ENCODE peak calls at places on chromosome 20, in five cellular contexts. One of them, this sample, is unnamed.

GRCh38 chr20:45969712-45970634 is 2.0 kb downstream of the ZNF335 start:
- DNase-seq in brain microvascular endothelial cell: peak
- DNase-seq in left lung: no peak
- DNase-seq in neural crest cell: no peak
- DNase-seq in AG04450: peak
- DNase-seq in this sample: peak

GRCh38 chr20:13389115-13389514 is 168.0 kb downstream of the ISM1 start:
- DNase-seq in left lung: no peak
- DNase-seq in AG04450: no peak
- DNase-seq in neural crest cell: no peak
- DNase-seq in brain microvascular endothelial cell: no peak
- DNase-seq in this sample: no peak

GRCh38 chr20:3162080-3162611 is 2.5 kb upstream of the FASTKD5 start:
- DNase-seq in brain microvascular endothelial cell: no peak
- DNase-seq in left lung: no peak
- DNase-seq in neural crest cell: no peak
- DNase-seq in AG04450: no peak
- DNase-seq in this sample: no peak

GRCh38 chr20:57079016-57080005 is 187.1 kb downstream of the BMP7 start:
- DNase-seq in neural crest cell: no peak
- DNase-seq in left lung: no peak
- DNase-seq in brain microvascular endothelial cell: no peak
- DNase-seq in AG04450: no peak
- DNase-seq in this sample: no peak

GRCh38 chr20:23143098-23143497 is 57.0 kb upstream of the CD93 start:
- DNase-seq in neural crest cell: no peak
- DNase-seq in brain microvascular endothelial cell: peak
- DNase-seq in AG04450: no peak
- DNase-seq in left lung: peak
- DNase-seq in this sample: peak

GRCh38 chr20:64256282-64256947 is 867 bp downstream of the PCMTD2 start:
- DNase-seq in neural crest cell: no peak
- DNase-seq in left lung: no peak
- DNase-seq in brain microvascular endothelial cell: no peak
- DNase-seq in AG04450: no peak
- DNase-seq in this sample: no peak

GRCh38 chr20:49579874-49580817 is 12.2 kb upstream of the PTGIS start:
- DNase-seq in AG04450: peak
- DNase-seq in left lung: no peak
- DNase-seq in neural crest cell: no peak
- DNase-seq in brain microvascular endothelial cell: peak
- DNase-seq in this sample: no peak

GRCh38 chr20:6863798-6864201 is 96.3 kb downstream of the BMP2 start:
- DNase-seq in AG04450: no peak
- DNase-seq in brain microvascular endothelial cell: no peak
- DNase-seq in left lung: no peak
- DNase-seq in neural crest cell: no peak
- DNase-seq in this sample: no peak

GRCh38 chr20:37734228-37734980 is 40.6 kb downstream of the CTNNBL1 start:
- DNase-seq in AG04450: no peak
- DNase-seq in brain microvascular endothelial cell: peak
- DNase-seq in left lung: no peak
- DNase-seq in neural crest cell: no peak
- DNase-seq in this sample: no peak

GRCh38 chr20:50642288-50642803 is 49.0 kb downstream of the RIPOR3 start:
- DNase-seq in AG04450: no peak
- DNase-seq in brain microvascular endothelial cell: no peak
- DNase-seq in left lung: no peak
- DNase-seq in neural crest cell: no peak
- DNase-seq in this sample: no peak

GRCh38 chr20:60078351-60079250 is 120.4 kb downstream of the CDH26 start:
- DNase-seq in brain microvascular endothelial cell: no peak
- DNase-seq in left lung: no peak
- DNase-seq in AG04450: no peak
- DNase-seq in neural crest cell: no peak
- DNase-seq in this sample: peak

GRCh38 chr20:50190251-50191064 is at the start of gene CEBPB:
- DNase-seq in left lung: peak
- DNase-seq in brain microvascular endothelial cell: peak
- DNase-seq in AG04450: peak
- DNase-seq in neural crest cell: peak
- DNase-seq in this sample: peak

GRCh38 chr20:33059136-33059535 is 5.4 kb downstream of the BPIFB3 start:
- DNase-seq in AG04450: no peak
- DNase-seq in neural crest cell: no peak
- DNase-seq in brain microvascular endothelial cell: no peak
- DNase-seq in left lung: no peak
- DNase-seq in this sample: no peak

GRCh38 chr20:50574108-50574507 is 63.9 kb downstream of the PTPN1 start:
- DNase-seq in left lung: no peak
- DNase-seq in AG04450: no peak
- DNase-seq in brain microvascular endothelial cell: no peak
- DNase-seq in neural crest cell: no peak
- DNase-seq in this sample: no peak

GRCh38 chr20:48335421-48336090 is 492.2 kb downstream of the PREX1 start:
- DNase-seq in neural crest cell: no peak
- DNase-seq in AG04450: no peak
- DNase-seq in brain microvascular endothelial cell: no peak
- DNase-seq in left lung: no peak
- DNase-seq in this sample: no peak

GRCh38 chr20:47024461-47024937 is 129.9 kb downstream of the EYA2 start:
- DNase-seq in neural crest cell: no peak
- DNase-seq in brain microvascular endothelial cell: no peak
- DNase-seq in AG04450: peak
- DNase-seq in left lung: no peak
- DNase-seq in this sample: no peak

GRCh38 chr20:57086066-57086465 is 180.4 kb downstream of the BMP7 start:
- DNase-seq in neural crest cell: no peak
- DNase-seq in brain microvascular endothelial cell: no peak
- DNase-seq in left lung: no peak
- DNase-seq in AG04450: no peak
- DNase-seq in this sample: no peak

GRCh38 chr20:63968136-63968927 is 1.4 kb downstream of the ZNF512B start:
- DNase-seq in left lung: no peak
- DNase-seq in brain microvascular endothelial cell: no peak
- DNase-seq in neural crest cell: no peak
- DNase-seq in AG04450: no peak
- DNase-seq in this sample: peak

GRCh38 chr20:38226553-38226952 is 34.0 kb downstream of the KIAA1755 start:
- DNase-seq in neural crest cell: no peak
- DNase-seq in brain microvascular endothelial cell: no peak
- DNase-seq in AG04450: no peak
- DNase-seq in left lung: peak
- DNase-seq in this sample: no peak

GRCh38 chr20:884983-885952 is 30.9 kb downstream of the ANGPT4 start:
- DNase-seq in left lung: peak
- DNase-seq in neural crest cell: peak
- DNase-seq in AG04450: no peak
- DNase-seq in brain microvascular endothelial cell: peak
- DNase-seq in this sample: peak

GRCh38 chr20:23161968-23162696 is 76.0 kb upstream of the CD93 start:
- DNase-seq in AG04450: no peak
- DNase-seq in brain microvascular endothelial cell: peak
- DNase-seq in left lung: peak
- DNase-seq in neural crest cell: no peak
- DNase-seq in this sample: no peak

GRCh38 chr20:52191132-52191435 is 495 bp downstream of the ZFP64 start:
- DNase-seq in left lung: peak
- DNase-seq in AG04450: no peak
- DNase-seq in neural crest cell: no peak
- DNase-seq in brain microvascular endothelial cell: no peak
- DNase-seq in this sample: no peak

GRCh38 chr20:18443841-18444240 is 23.0 kb downstream of the DZANK1 start:
- DNase-seq in brain microvascular endothelial cell: no peak
- DNase-seq in left lung: no peak
- DNase-seq in neural crest cell: no peak
- DNase-seq in AG04450: no peak
- DNase-seq in this sample: no peak

GRCh38 chr20:48282591-48283228 is 497.4 kb upstream of the SULF2 start:
- DNase-seq in brain microvascular endothelial cell: no peak
- DNase-seq in neural crest cell: no peak
- DNase-seq in AG04450: no peak
- DNase-seq in left lung: no peak
- DNase-seq in this sample: peak

GRCh38 chr20:59743767-59744485 is 139.6 kb downstream of the PHACTR3 start:
- DNase-seq in neural crest cell: no peak
- DNase-seq in left lung: no peak
- DNase-seq in AG04450: no peak
- DNase-seq in brain microvascular endothelial cell: no peak
- DNase-seq in this sample: peak

GRCh38 chr20:55415567-55416142 is 589.7 kb downstream of the CBLN4 start:
- DNase-seq in brain microvascular endothelial cell: no peak
- DNase-seq in left lung: no peak
- DNase-seq in neural crest cell: no peak
- DNase-seq in AG04450: no peak
- DNase-seq in this sample: peak

GRCh38 chr20:46172961-46173536 is 54.9 kb downstream of the CD40 start:
- DNase-seq in neural crest cell: no peak
- DNase-seq in AG04450: no peak
- DNase-seq in brain microvascular endothelial cell: no peak
- DNase-seq in left lung: no peak
- DNase-seq in this sample: no peak

GRCh38 chr20:54108394-54108643 is 37.9 kb upstream of the BCAS1 start:
- DNase-seq in AG04450: no peak
- DNase-seq in left lung: no peak
- DNase-seq in neural crest cell: no peak
- DNase-seq in brain microvascular endothelial cell: no peak
- DNase-seq in this sample: no peak
- TF ChIP-seq CTCF in AG04450: no peak
- TF ChIP-seq CTCF in left lung: no peak
- TF ChIP-seq CTCF in neural crest cell: no peak
- TF ChIP-seq CTCF in brain microvascular endothelial cell: no peak
- TF ChIP-seq CTCF in this sample: no peak

GRCh38 chr20:53750827-53751393 is 157.3 kb upstream of the ZNF217 start:
- DNase-seq in brain microvascular endothelial cell: peak
- DNase-seq in left lung: no peak
- DNase-seq in neural crest cell: no peak
- DNase-seq in AG04450: peak
- DNase-seq in this sample: no peak

GRCh38 chr20:53751394-53752368 is 158.0 kb upstream of the ZNF217 start:
- DNase-seq in AG04450: no peak
- DNase-seq in left lung: no peak
- DNase-seq in brain microvascular endothelial cell: no peak
- DNase-seq in neural crest cell: no peak
- DNase-seq in this sample: no peak

GRCh38 chr20:53748821-53749402 is 155.3 kb upstream of the ZNF217 start:
- DNase-seq in neural crest cell: no peak
- DNase-seq in AG04450: no peak
- DNase-seq in brain microvascular endothelial cell: no peak
- DNase-seq in left lung: no peak
- DNase-seq in this sample: no peak

GRCh38 chr20:53748176-53748575 is 154.5 kb upstream of the ZNF217 start:
- DNase-seq in neural crest cell: no peak
- DNase-seq in brain microvascular endothelial cell: no peak
- DNase-seq in AG04450: no peak
- DNase-seq in left lung: no peak
- DNase-seq in this sample: peak

GRCh38 chr20:53749499-53749898 is 155.9 kb upstream of the ZNF217 start:
- DNase-seq in neural crest cell: no peak
- DNase-seq in brain microvascular endothelial cell: no peak
- DNase-seq in AG04450: no peak
- DNase-seq in left lung: no peak
- DNase-seq in this sample: no peak
- TF ChIP-seq CTCF in neural crest cell: no peak
- TF ChIP-seq CTCF in brain microvascular endothelial cell: peak
- TF ChIP-seq CTCF in AG04450: peak
- TF ChIP-seq CTCF in left lung: no peak
- TF ChIP-seq CTCF in this sample: no peak

GRCh38 chr20:40648505-40649072 is 40.4 kb downstream of the MAFB start:
- DNase-seq in AG04450: no peak
- DNase-seq in brain microvascular endothelial cell: no peak
- DNase-seq in neural crest cell: no peak
- DNase-seq in left lung: no peak
- DNase-seq in this sample: no peak
- TF ChIP-seq CTCF in AG04450: no peak
- TF ChIP-seq CTCF in brain microvascular endothelial cell: no peak
- TF ChIP-seq CTCF in neural crest cell: no peak
- TF ChIP-seq CTCF in left lung: no peak
- TF ChIP-seq CTCF in this sample: no peak

DNA sequence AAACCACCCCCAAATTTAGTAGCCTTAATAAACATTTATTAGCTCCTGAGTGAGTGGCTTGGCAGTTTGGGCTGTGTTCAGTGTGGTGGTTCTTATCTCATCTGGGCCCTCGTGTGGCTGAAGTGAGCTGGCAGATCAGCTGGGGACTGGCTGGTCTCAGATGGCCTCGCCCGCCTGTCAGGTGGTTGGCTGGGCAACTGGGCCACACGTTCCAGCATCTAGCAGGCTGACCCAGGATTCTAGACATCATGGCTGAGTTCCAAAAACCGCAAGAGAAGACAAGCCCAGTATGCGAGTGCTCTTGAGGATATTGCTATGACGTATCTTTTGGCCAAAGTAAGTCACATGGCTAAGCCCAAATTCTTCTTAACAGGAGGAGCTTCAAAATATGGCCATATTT is 28.9 kb downstream of the EIF2S2 start:
- DNase-seq in brain microvascular endothelial cell: peak
- DNase-seq in neural crest cell: no peak
- DNase-seq in AG04450: peak
- DNase-seq in left lung: peak
- DNase-seq in this sample: no peak
- TF ChIP-seq CTCF in brain microvascular endothelial cell: peak
- TF ChIP-seq CTCF in neural crest cell: no peak
- TF ChIP-seq CTCF in AG04450: no peak
- TF ChIP-seq CTCF in left lung: no peak
- TF ChIP-seq CTCF in this sample: peak

DNA sequence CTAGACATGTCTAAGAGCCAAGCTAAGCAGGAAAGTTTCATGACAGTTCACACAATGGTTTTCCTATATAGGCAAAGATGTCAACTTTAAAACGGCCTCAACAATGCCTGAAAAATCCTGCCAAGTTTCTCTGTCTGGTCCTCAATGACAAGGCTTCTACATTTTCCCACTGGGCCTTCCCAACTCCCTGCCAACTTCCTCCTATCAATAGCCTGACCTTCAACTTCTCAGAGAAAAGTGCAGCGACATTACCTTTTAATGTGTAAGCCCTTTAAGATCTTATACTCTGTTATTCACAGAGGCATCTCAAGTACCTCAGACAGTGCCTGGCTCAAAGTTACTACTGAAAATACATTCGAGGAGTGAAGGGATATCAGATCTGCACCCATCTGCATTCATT is 56.2 kb upstream of the BTBD3 start:
- DNase-seq in brain microvascular endothelial cell: no peak
- DNase-seq in left lung: no peak
- DNase-seq in neural crest cell: no peak
- DNase-seq in AG04450: no peak
- DNase-seq in this sample: no peak
- TF ChIP-seq CTCF in brain microvascular endothelial cell: no peak
- TF ChIP-seq CTCF in left lung: no peak
- TF ChIP-seq CTCF in neural crest cell: no peak
- TF ChIP-seq CTCF in AG04450: no peak
- TF ChIP-seq CTCF in this sample: no peak

This sample was measured in Caco-2.